ENCODE peak calls at places on chromosome 20, in seven cellular contexts. F is HFFc6, B is HT1080, A is bronchial epithelial cell, Q is adipocyte, U is small intestine, N is B cell. E is an unnamed sample.

GRCh38 chr20:22984008-22984407 is 51.1 kb upstream of the SSTR4 start:
- DNase-seq in N (no peak), Q (no peak), B (no peak), U (no peak), F (no peak), A (no peak), E (no peak)

GRCh38 chr20:11124849-11125505 is 451.2 kb upstream of the JAG1 start:
- DNase-seq in U (no peak), F (no peak), B (no peak), N (no peak), A (no peak), Q (peak), E (no peak)

GRCh38 chr20:4782373-4782772 is 60.7 kb downstream of the PRND start:
- DNase-seq in Q (no peak), F (no peak), B (no peak), U (no peak), N (no peak), A (no peak), E (no peak)

GRCh38 chr20:12554416-12554815 is 454.4 kb upstream of the SPTLC3 start:
- DNase-seq in N (no peak), U (no peak), B (no peak), A (peak), Q (no peak), F (no peak), E (no peak)

GRCh38 chr20:33068251-33068939 is 11.0 kb upstream of the BPIFB4 start:
- DNase-seq in Q (no peak), U (no peak), B (no peak), N (no peak), A (no peak), F (no peak), E (no peak)

GRCh38 chr20:2891343-2891742 is 18.1 kb downstream of the PTPRA start:
- DNase-seq in B (no peak), F (no peak), Q (no peak), U (no peak), N (no peak), A (no peak), E (no peak)

GRCh38 chr20:10857362-10858070 is 183.7 kb upstream of the JAG1 start:
- DNase-seq in U (peak), B (peak), A (peak), N (no peak), F (no peak), Q (peak), E (peak)

GRCh38 chr20:61166324-61166723 is 85.7 kb upstream of the CDH4 start:
- DNase-seq in B (peak), Q (peak), F (peak), N (no peak), U (no peak), A (no peak), E (no peak)

GRCh38 chr20:16007978-16008377 is 565.3 kb downstream of the KIF16B start:
- DNase-seq in A (no peak), F (no peak), N (no peak), B (no peak), Q (no peak), U (no peak), E (no peak)

GRCh38 chr20:56628873-56629463 is at the start of gene TFAP2C:
- DNase-seq in Q (peak), B (peak), U (peak), A (peak), N (no peak), F (peak), E (peak)

GRCh38 chr20:32521780-32522524 is 63.2 kb downstream of the NOL4L start:
- DNase-seq in F (peak), Q (peak), U (peak), B (peak), N (peak), A (peak), E (peak)

GRCh38 chr20:25408890-25409289 is 1.4 kb downstream of the GINS1 start:
- DNase-seq in N (no peak), U (no peak), Q (no peak), B (peak), A (no peak), F (no peak), E (no peak)

GRCh38 chr20:10652660-10653191 is 21.1 kb downstream of the JAG1 start:
- DNase-seq in U (no peak), Q (no peak), B (no peak), N (no peak), F (no peak), A (no peak), E (no peak)

GRCh38 chr20:53847118-53847842 is 223.1 kb downstream of the BCAS1 start:
- DNase-seq in U (no peak), F (no peak), A (no peak), Q (no peak), B (no peak), N (peak), E (no peak)

GRCh38 chr20:16919841-16920240 is 171.7 kb downstream of the OTOR start:
- DNase-seq in B (no peak), N (no peak), A (no peak), F (no peak), Q (no peak), U (no peak), E (no peak)

GRCh38 chr20:57397004-57397692 is 6.0 kb downstream of the RBM38 start:
- DNase-seq in F (no peak), A (no peak), Q (no peak), B (no peak), N (no peak), U (no peak), E (no peak)

GRCh38 chr20:17061721-17062120 is 165.1 kb upstream of the PCSK2 start:
- DNase-seq in B (no peak), Q (no peak), U (no peak), N (no peak), A (no peak), F (no peak), E (no peak)

GRCh38 chr20:54560357-54560756 is 85.0 kb downstream of the DOK5 start:
- DNase-seq in U (no peak), Q (no peak), A (no peak), F (no peak), B (no peak), N (no peak), E (no peak)

GRCh38 chr20:56826971-56827645 is 198.0 kb downstream of the TFAP2C start:
- DNase-seq in F (peak), U (no peak), Q (peak), B (no peak), N (no peak), A (peak), E (peak)

GRCh38 chr20:18566892-18567738 is at the start of gene SMIM26:
- DNase-seq in N (peak), U (peak), Q (peak), F (peak), A (peak), B (peak), E (peak)

GRCh38 chr20:48673485-48673884 is 154.3 kb downstream of the PREX1 start:
- DNase-seq in U (no peak), Q (no peak), F (no peak), N (no peak), B (no peak), A (no peak), E (no peak)

GRCh38 chr20:21002486-21002885 is 103.7 kb downstream of the LINC00237 start:
- DNase-seq in U (no peak), N (no peak), Q (no peak), A (no peak), B (no peak), F (no peak), E (no peak)

GRCh38 chr20:54078296-54078695 is 7.9 kb upstream of the BCAS1 start:
- DNase-seq in U (no peak), B (peak), N (no peak), F (no peak), A (no peak), Q (no peak), E (no peak)

GRCh38 chr20:38985060-38985459 is 22.9 kb downstream of the DHX35 start:
- DNase-seq in Q (no peak), B (no peak), U (peak), N (no peak), F (no peak), A (peak), E (no peak)

GRCh38 chr20:50360218-50360672 is 149.9 kb upstream of the PTPN1 start:
- DNase-seq in U (peak), B (no peak), A (no peak), F (no peak), N (no peak), Q (no peak), E (no peak)

GRCh38 chr20:9166153-9166780 is 97.4 kb downstream of the PLCB4 start:
- DNase-seq in U (no peak), Q (no peak), A (peak), F (no peak), N (no peak), B (no peak), E (no peak)

GRCh38 chr20:15656124-15656523 is 917.1 kb downstream of the KIF16B start:
- DNase-seq in Q (peak), N (no peak), F (peak), B (no peak), U (no peak), A (no peak), E (no peak)

GRCh38 chr20:34720266-34720665 is 16.1 kb downstream of the TP53INP2 start:
- DNase-seq in F (no peak), B (no peak), U (no peak), A (no peak), Q (no peak), N (no peak), E (no peak)

GRCh38 chr20:7841291-7841966 is 98.8 kb downstream of the HAO1 start:
- DNase-seq in B (peak), A (peak), N (no peak), U (no peak), Q (peak), F (peak), E (peak)